ENCODE peak calls at places on chromosome 2, in ten cellular contexts. One of them, this sample, is unnamed.

GRCh38 chr2:40451926-40452605 is at the start of gene SLC8A1:
- DNase-seq in GM20000: peak; percentile 44
- DNase-seq in foreskin fibroblast: no peak
- DNase-seq in tibial artery: no peak
- DNase-seq in heart right ventricle: peak; percentile 53
- DNase-seq in cardiac muscle cell: peak; percentile 48
- DNase-seq in LNCaP clone FGC: no peak
- DNase-seq in psoas muscle: peak; percentile 51
- DNase-seq in endothelial cell: peak; percentile 55
- DNase-seq in type B pancreatic cell: peak; percentile 71
- DNase-seq in this sample: no peak

GRCh38 chr2:121356058-121356640 is 71.1 kb upstream of the TFCP2L1 start:
- DNase-seq in cardiac muscle cell: peak; percentile 81
- DNase-seq in heart right ventricle: no peak
- DNase-seq in tibial artery: no peak
- DNase-seq in LNCaP clone FGC: peak; percentile 77
- DNase-seq in endothelial cell: peak; percentile 67
- DNase-seq in foreskin fibroblast: peak; percentile 53
- DNase-seq in type B pancreatic cell: no peak
- DNase-seq in psoas muscle: no peak
- DNase-seq in GM20000: peak; percentile 61
- DNase-seq in this sample: no peak

GRCh38 chr2:121099329-121100318 is 185.4 kb downstream of the TFCP2L1 start:
- DNase-seq in LNCaP clone FGC: no peak
- DNase-seq in psoas muscle: no peak
- DNase-seq in type B pancreatic cell: no peak
- DNase-seq in endothelial cell: peak; percentile 41
- DNase-seq in heart right ventricle: no peak
- DNase-seq in cardiac muscle cell: no peak
- DNase-seq in foreskin fibroblast: no peak
- DNase-seq in GM20000: no peak
- DNase-seq in tibial artery: no peak
- DNase-seq in this sample: no peak

GRCh38 chr2:235752875-235753274 is 259.0 kb downstream of the AGAP1 start:
- DNase-seq in psoas muscle: no peak
- DNase-seq in cardiac muscle cell: no peak
- DNase-seq in heart right ventricle: no peak
- DNase-seq in LNCaP clone FGC: no peak
- DNase-seq in endothelial cell: no peak
- DNase-seq in foreskin fibroblast: no peak
- DNase-seq in GM20000: no peak
- DNase-seq in type B pancreatic cell: no peak
- DNase-seq in tibial artery: no peak
- DNase-seq in this sample: no peak

GRCh38 chr2:239846789-239847676 is 178.1 kb downstream of the NDUFA10 start:
- DNase-seq in GM20000: no peak
- DNase-seq in psoas muscle: no peak
- DNase-seq in foreskin fibroblast: no peak
- DNase-seq in cardiac muscle cell: no peak
- DNase-seq in endothelial cell: no peak
- DNase-seq in tibial artery: no peak
- DNase-seq in LNCaP clone FGC: no peak
- DNase-seq in type B pancreatic cell: no peak
- DNase-seq in heart right ventricle: no peak
- DNase-seq in this sample: no peak

GRCh38 chr2:100963026-100963375 is 39.1 kb upstream of the RPL31 start:
- DNase-seq in type B pancreatic cell: no peak
- DNase-seq in psoas muscle: no peak
- DNase-seq in GM20000: no peak
- DNase-seq in foreskin fibroblast: no peak
- DNase-seq in tibial artery: no peak
- DNase-seq in endothelial cell: no peak
- DNase-seq in heart right ventricle: no peak
- DNase-seq in LNCaP clone FGC: no peak
- DNase-seq in cardiac muscle cell: no peak
- DNase-seq in this sample: no peak

GRCh38 chr2:26076001-26076587 is 42.2 kb downstream of the RAB10 start:
- DNase-seq in foreskin fibroblast: no peak
- DNase-seq in GM20000: no peak
- DNase-seq in type B pancreatic cell: no peak
- DNase-seq in LNCaP clone FGC: peak; percentile 76
- DNase-seq in cardiac muscle cell: no peak
- DNase-seq in endothelial cell: no peak
- DNase-seq in psoas muscle: no peak
- DNase-seq in heart right ventricle: no peak
- DNase-seq in tibial artery: no peak
- DNase-seq in this sample: no peak

GRCh38 chr2:31710121-31710520 is 129.4 kb upstream of the SRD5A2 start:
- DNase-seq in endothelial cell: no peak
- DNase-seq in heart right ventricle: no peak
- DNase-seq in foreskin fibroblast: no peak
- DNase-seq in psoas muscle: no peak
- DNase-seq in LNCaP clone FGC: no peak
- DNase-seq in type B pancreatic cell: no peak
- DNase-seq in GM20000: no peak
- DNase-seq in cardiac muscle cell: no peak
- DNase-seq in tibial artery: no peak
- DNase-seq in this sample: no peak

GRCh38 chr2:229195346-229195947 is 75.6 kb downstream of the PID1 start:
- DNase-seq in tibial artery: no peak
- DNase-seq in LNCaP clone FGC: no peak
- DNase-seq in endothelial cell: no peak
- DNase-seq in psoas muscle: no peak
- DNase-seq in GM20000: no peak
- DNase-seq in cardiac muscle cell: no peak
- DNase-seq in type B pancreatic cell: no peak
- DNase-seq in heart right ventricle: no peak
- DNase-seq in foreskin fibroblast: no peak
- DNase-seq in this sample: no peak

GRCh38 chr2:9972621-9973445 is 21.3 kb downstream of the GRHL1 start:
- DNase-seq in psoas muscle: no peak
- DNase-seq in GM20000: no peak
- DNase-seq in endothelial cell: no peak
- DNase-seq in heart right ventricle: no peak
- DNase-seq in LNCaP clone FGC: peak; percentile 80
- DNase-seq in foreskin fibroblast: peak; percentile 77
- DNase-seq in type B pancreatic cell: no peak
- DNase-seq in tibial artery: peak; percentile 60
- DNase-seq in cardiac muscle cell: peak; percentile 55
- DNase-seq in this sample: no peak

GRCh38 chr2:99879481-99879880 is 262.9 kb downstream of the AFF3 start:
- DNase-seq in heart right ventricle: no peak
- DNase-seq in endothelial cell: no peak
- DNase-seq in cardiac muscle cell: peak; percentile 11
- DNase-seq in psoas muscle: no peak
- DNase-seq in tibial artery: no peak
- DNase-seq in GM20000: no peak
- DNase-seq in foreskin fibroblast: no peak
- DNase-seq in LNCaP clone FGC: no peak
- DNase-seq in type B pancreatic cell: no peak
- DNase-seq in this sample: no peak

DNA sequence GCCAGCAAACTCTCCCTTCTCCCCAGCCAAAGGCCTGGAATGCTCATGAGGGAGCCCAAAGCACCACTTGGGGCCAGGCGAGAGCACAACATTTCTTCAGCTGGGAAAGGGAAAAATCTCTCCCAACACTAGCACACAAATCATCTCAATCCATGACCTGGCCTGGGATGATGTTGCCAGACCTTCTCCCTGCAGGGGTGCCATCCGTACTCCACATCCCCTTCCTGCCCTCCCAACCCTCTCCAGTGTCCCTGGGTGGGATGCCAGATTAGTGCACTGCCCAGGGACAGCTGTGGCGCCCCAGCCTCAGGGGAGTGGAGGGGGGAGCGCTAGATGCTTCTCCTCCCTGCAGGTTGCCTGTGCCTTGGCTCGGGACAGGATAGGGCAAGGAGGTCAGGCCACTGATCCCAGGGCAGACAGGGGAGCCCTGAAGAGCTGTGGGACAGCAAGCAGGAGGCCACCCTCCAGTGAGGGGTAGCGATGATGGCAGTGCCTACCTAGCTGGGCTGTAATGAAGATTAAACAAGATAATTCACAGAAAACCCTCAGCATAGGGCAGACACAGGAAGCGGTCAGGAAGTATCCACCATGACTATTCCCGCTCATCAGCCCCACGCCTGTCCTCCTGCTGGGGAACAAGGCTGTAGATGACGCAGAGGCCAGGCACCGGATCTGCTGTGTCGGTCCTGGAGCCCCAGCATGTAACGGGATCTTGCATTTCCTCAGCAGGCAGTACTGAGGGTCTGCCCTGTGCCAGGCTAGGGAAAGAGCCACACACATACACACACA is 31.1 kb downstream of the SERTAD2 start:
- DNase-seq in GM20000: no peak
- DNase-seq in tibial artery: no peak
- DNase-seq in psoas muscle: no peak
- DNase-seq in type B pancreatic cell: no peak
- DNase-seq in foreskin fibroblast: no peak
- DNase-seq in LNCaP clone FGC: no peak
- DNase-seq in cardiac muscle cell: no peak
- DNase-seq in endothelial cell: no peak
- DNase-seq in heart right ventricle: no peak
- DNase-seq in this sample: no peak
- TF ChIP-seq CTCF in GM20000: no peak
- TF ChIP-seq CTCF in tibial artery: peak; percentile 22
- TF ChIP-seq CTCF in psoas muscle: no peak
- TF ChIP-seq CTCF in type B pancreatic cell: peak; percentile 21
- TF ChIP-seq CTCF in foreskin fibroblast: peak; percentile 20
- TF ChIP-seq CTCF in LNCaP clone FGC: no peak
- TF ChIP-seq CTCF in cardiac muscle cell: peak; percentile 37
- TF ChIP-seq CTCF in endothelial cell: no peak
- TF ChIP-seq CTCF in heart right ventricle: no peak
- TF ChIP-seq CTCF in this sample: no peak

DNA sequence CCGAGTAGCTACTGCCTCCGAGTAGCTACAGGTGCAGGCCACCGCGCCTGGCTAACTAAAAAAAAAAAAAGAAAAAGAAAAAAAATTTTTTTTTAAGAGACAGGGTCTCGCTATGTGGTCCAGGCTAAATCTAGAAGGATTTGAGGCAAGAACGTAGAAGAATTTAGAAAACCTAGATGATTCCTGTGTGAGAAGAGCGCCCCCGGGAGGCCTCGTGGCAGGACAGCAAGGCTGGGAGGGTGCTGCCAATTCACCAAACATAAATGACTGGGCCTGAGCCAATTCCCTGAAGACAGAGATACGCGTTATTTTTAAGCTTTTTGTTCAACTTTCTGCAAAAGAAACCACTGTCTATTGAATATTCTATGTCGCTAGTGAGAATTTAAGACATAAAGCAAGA is 90.1 kb upstream of the TGFA start:
- DNase-seq in psoas muscle: no peak
- DNase-seq in foreskin fibroblast: no peak
- DNase-seq in tibial artery: no peak
- DNase-seq in cardiac muscle cell: peak; percentile 14
- DNase-seq in LNCaP clone FGC: no peak
- DNase-seq in endothelial cell: peak; percentile 25
- DNase-seq in type B pancreatic cell: no peak
- DNase-seq in GM20000: no peak
- DNase-seq in heart right ventricle: no peak
- DNase-seq in this sample: no peak
- TF ChIP-seq CTCF in psoas muscle: peak; percentile 4
- TF ChIP-seq CTCF in foreskin fibroblast: peak; percentile 20
- TF ChIP-seq CTCF in tibial artery: no peak
- TF ChIP-seq CTCF in cardiac muscle cell: peak; percentile 37
- TF ChIP-seq CTCF in LNCaP clone FGC: peak; percentile 39
- TF ChIP-seq CTCF in endothelial cell: peak; percentile 72
- TF ChIP-seq CTCF in type B pancreatic cell: peak; percentile 65
- TF ChIP-seq CTCF in GM20000: peak; percentile 14
- TF ChIP-seq CTCF in heart right ventricle: peak; percentile 20
- TF ChIP-seq CTCF in this sample: peak; percentile 30

DNA sequence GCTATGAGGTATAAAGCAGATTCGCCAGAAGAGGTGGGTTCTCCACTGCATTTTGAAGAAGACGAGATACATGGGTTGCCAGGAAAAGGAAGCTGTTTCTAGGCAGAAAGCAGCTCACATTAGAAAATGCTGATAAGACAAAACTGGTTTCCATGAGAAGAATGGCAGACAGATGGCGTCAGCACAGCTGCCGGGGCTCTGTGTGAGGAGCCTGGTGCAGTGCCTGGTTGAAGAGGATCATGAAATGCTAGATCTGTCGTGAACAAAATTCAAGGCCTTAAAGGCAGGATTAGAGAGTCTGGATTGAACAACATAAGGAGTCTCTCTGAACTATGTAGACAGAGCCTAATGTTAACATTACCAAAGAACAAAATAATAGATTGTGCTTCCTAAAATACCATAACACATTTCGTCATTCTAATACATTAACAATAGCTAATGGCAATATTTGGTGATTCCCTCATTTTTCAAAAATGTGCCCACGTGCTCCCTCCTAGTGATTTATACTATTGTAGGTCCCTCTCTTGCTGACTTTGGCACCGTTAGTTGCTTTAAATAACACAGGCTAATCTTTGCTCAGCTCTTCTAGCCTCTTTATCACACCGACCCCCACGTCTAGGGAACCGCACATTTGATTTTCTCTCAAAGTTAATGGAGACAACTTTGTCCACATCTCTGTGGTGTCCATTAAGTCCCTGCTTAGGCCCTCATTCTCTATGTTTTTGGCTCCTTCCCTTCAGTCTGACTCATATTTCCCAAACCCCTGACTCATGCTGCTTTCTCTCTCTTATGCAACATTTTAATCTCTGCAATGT is 38.2 kb downstream of the EFEMP1 start:
- DNase-seq in cardiac muscle cell: peak; percentile 98
- DNase-seq in type B pancreatic cell: no peak
- DNase-seq in endothelial cell: no peak
- DNase-seq in psoas muscle: no peak
- DNase-seq in GM20000: no peak
- DNase-seq in tibial artery: no peak
- DNase-seq in heart right ventricle: no peak
- DNase-seq in LNCaP clone FGC: no peak
- DNase-seq in foreskin fibroblast: peak; percentile 75
- DNase-seq in this sample: no peak
- TF ChIP-seq CTCF in cardiac muscle cell: no peak
- TF ChIP-seq CTCF in type B pancreatic cell: no peak
- TF ChIP-seq CTCF in endothelial cell: no peak
- TF ChIP-seq CTCF in psoas muscle: no peak
- TF ChIP-seq CTCF in GM20000: no peak
- TF ChIP-seq CTCF in tibial artery: no peak
- TF ChIP-seq CTCF in heart right ventricle: no peak
- TF ChIP-seq CTCF in LNCaP clone FGC: no peak
- TF ChIP-seq CTCF in foreskin fibroblast: no peak
- TF ChIP-seq CTCF in this sample: no peak

DNA sequence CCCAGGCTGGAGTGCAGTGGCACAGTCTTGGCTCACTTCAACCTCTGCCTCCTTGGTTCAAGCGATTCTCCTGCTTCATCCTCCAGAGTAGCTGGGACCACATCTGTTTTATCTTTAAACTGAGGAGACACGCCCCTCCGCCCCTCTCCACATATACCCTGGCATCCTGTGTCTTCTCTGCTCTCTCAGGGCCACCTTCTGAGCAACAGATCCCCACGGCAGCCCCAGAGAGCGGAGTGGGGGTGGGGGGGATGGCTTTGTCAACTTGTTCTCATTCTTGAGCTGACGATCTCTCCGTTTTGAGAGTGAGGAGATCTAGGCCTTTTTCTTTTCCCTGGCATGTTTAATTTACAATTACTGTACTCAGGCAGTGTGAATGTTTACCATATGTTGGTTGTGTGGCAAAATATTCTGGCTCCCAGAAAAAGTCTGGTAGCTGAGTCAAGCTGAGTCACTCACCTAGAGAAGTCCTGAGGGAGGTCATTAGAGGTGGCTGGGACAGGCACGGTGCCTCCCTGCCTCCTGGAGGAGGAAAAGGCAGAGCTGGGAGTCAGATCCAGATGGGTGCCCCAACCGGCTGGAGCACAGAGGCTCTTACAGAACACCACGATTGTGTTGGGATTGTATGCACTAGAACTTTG is 19.5 kb upstream of the ID2 start:
- DNase-seq in heart right ventricle: no peak
- DNase-seq in LNCaP clone FGC: no peak
- DNase-seq in tibial artery: no peak
- DNase-seq in type B pancreatic cell: no peak
- DNase-seq in psoas muscle: no peak
- DNase-seq in foreskin fibroblast: peak; percentile 85
- DNase-seq in cardiac muscle cell: peak; percentile 35
- DNase-seq in GM20000: no peak
- DNase-seq in endothelial cell: no peak
- DNase-seq in this sample: no peak
- TF ChIP-seq CTCF in heart right ventricle: no peak
- TF ChIP-seq CTCF in LNCaP clone FGC: no peak
- TF ChIP-seq CTCF in tibial artery: no peak
- TF ChIP-seq CTCF in type B pancreatic cell: no peak
- TF ChIP-seq CTCF in psoas muscle: no peak
- TF ChIP-seq CTCF in foreskin fibroblast: peak; percentile 19
- TF ChIP-seq CTCF in cardiac muscle cell: peak; percentile 9
- TF ChIP-seq CTCF in GM20000: no peak
- TF ChIP-seq CTCF in endothelial cell: no peak
- TF ChIP-seq CTCF in this sample: no peak

This sample was measured in GM12864.